ENCODE peak calls at places on chromosomes 2 and 18, in four cellular contexts. W, R, P and L are unnamed samples.

GRCh38 chr2:27150639-27151230 is 1.9 kb downstream of the TCF23 start:
- DNase-seq in W (no peak), R (no peak), P (no peak), L (no peak)

GRCh38 chr2:241037498-241037897 is 39.1 kb downstream of the SNED1 start:
- DNase-seq in W (no peak), R (no peak), P (no peak), L (no peak)

GRCh38 chr2:141200191-141200590 is 930.6 kb downstream of the LRP1B start:
- DNase-seq in W (no peak), R (no peak), P (no peak), L (peak; percentile 71)

GRCh38 chr2:183474912-183475695 is 350.9 kb downstream of the NUP35 start:
- DNase-seq in W (no peak), R (no peak), P (no peak), L (no peak)

GRCh38 chr2:121777699-121778058 is 22.2 kb downstream of the TSN start:
- DNase-seq in W (peak; percentile 71), R (no peak), P (peak; percentile 67), L (peak; percentile 71)

GRCh38 chr18:72935744-72936143 is 68.0 kb upstream of the NETO1 start:
- DNase-seq in W (no peak), R (no peak), P (no peak), L (no peak)

GRCh38 chr2:38074047-38074774 is 1.7 kb downstream of the CYP1B1 start:
- DNase-seq in W (no peak), R (no peak), P (no peak), L (no peak)

GRCh38 chr2:230908595-230909191 is 16.3 kb downstream of the GPR55 start:
- DNase-seq in W (peak; percentile 93), R (peak; percentile 70), P (peak; percentile 94), L (peak; percentile 69)

GRCh38 chr18:30177056-30177455 is 865.5 kb downstream of the DSC3 start:
- DNase-seq in W (no peak), R (no peak), P (peak; percentile 14), L (peak; percentile 87)

GRCh38 chr2:31413876-31414550 is 529 bp downstream of the XDH start:
- DNase-seq in W (no peak), R (no peak), P (no peak), L (no peak)

GRCh38 chr2:63048367-63049171 is 2.1 kb upstream of the OTX1 start:
- DNase-seq in W (no peak), R (no peak), P (no peak), L (no peak)

GRCh38 chr2:149422991-149423338 is 92.6 kb downstream of the LYPD6 start:
- DNase-seq in W (no peak), R (no peak), P (no peak), L (no peak)

GRCh38 chr2:65576861-65577601 is 144.6 kb upstream of the SPRED2 start:
- DNase-seq in W (peak; percentile 95), R (peak; percentile 90), P (peak; percentile 92), L (peak; percentile 95)

GRCh38 chr2:195590866-195591215 is 66.2 kb upstream of the SLC39A10 start:
- DNase-seq in W (no peak), R (no peak), P (no peak), L (no peak)

GRCh38 chr2:98518106-98518505 is 73.4 kb downstream of the INPP4A start:
- DNase-seq in W (no peak), R (no peak), P (no peak), L (no peak)

GRCh38 chr18:2572144-2572682 is 856 bp downstream of the NDC80 start:
- DNase-seq in W (no peak), R (no peak), P (no peak), L (no peak)

GRCh38 chr18:10032331-10032979 is 118.6 kb downstream of the VAPA start:
- DNase-seq in W (no peak), R (no peak), P (no peak), L (no peak)

GRCh38 chr18:49137093-49137492 is 186.3 kb upstream of the SMAD7 start:
- DNase-seq in W (no peak), R (no peak), P (no peak), L (no peak)

GRCh38 chr2:237427807-237428506 is 14.0 kb upstream of the COL6A3 start:
- DNase-seq in W (no peak), R (no peak), P (peak; percentile 64), L (no peak)

GRCh38 chr2:161017780-161018440 is 142.3 kb upstream of the TANK start:
- DNase-seq in W (no peak), R (no peak), P (no peak), L (no peak)
- H2AFZ ChIP-seq in W (no peak overlapping the region), R (no peak overlapping the region), P (no peak overlapping the region), L (no peak overlapping the region)

DNA sequence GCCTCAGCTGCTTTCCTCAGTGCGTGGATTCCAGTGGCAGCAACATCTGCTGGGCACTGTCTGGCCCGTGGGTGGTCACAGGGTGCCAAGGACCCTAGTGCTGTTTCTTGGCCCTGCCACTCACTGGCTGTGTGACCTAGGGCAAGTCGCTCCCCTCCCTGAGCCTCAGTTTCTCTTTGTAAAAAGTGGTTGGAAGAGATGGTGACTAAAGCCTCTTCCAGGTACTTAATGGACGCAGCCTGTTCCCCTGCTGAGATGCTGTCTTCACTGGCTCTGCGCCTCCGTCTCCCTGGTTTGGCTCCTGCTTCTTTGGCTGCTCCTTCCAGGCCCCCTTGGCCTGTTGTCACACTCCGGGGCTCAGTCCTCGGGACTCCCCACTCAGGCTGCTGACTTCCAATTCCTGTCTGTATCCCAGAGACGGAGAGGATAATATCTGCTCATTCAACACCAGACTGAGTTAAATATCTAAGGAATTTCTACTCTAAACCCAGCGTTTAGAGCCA is 42.3 kb downstream of the ATOH8 start:
- DNase-seq in W (no peak), R (no peak), P (no peak), L (no peak)
- H3K4me3 ChIP-seq in W (no peak overlapping the region), R (no peak overlapping the region), P (no peak overlapping the region), L (no peak overlapping the region)

GRCh38 chr2:19086351-19086750 is 272.1 kb downstream of the OSR1 start:
- DNase-seq in W (no peak), R (no peak), P (no peak), L (no peak)
- H3K9ac ChIP-seq in W (no peak overlapping the region), R (no peak overlapping the region), P (no peak overlapping the region), L (no peak overlapping the region)

GRCh38 chr18:11785444-11786055 is 65.7 kb upstream of the CHMP1B start:
- DNase-seq in W (no peak), R (no peak), P (no peak), L (no peak)
- H2AFZ ChIP-seq in W (no peak overlapping the region), R (no peak overlapping the region), P (peak overlapping the region; percentile 39), L (peak overlapping the region; percentile 28)